ENCODE peak calls at places on chromosomes 4 and X, in four cellular contexts. T is D721Med, D is GM06990, Z is Calu3. C is an unnamed sample.

GRCh38 chrX:119552508-119552907 is 12.7 kb downstream of the STEEP1 start:
- DNase-seq in Z (peak; percentile 5), T (no peak), D (no peak), C (no peak)

GRCh38 chrX:82775426-82775825 is 732.7 kb upstream of the POU3F4 start:
- DNase-seq in D (no peak), Z (no peak), T (no peak), C (no peak)

GRCh38 chr4:1872918-1873269 is 1.7 kb downstream of the NSD2 start:
- DNase-seq in Z (no peak), D (peak; percentile 42), T (no peak), C (no peak)

GRCh38 chr4:39025552-39026085 is 6.6 kb downstream of the TMEM156 start:
- DNase-seq in D (no peak), T (no peak), Z (no peak), C (no peak)

GRCh38 chr4:40121515-40121914 is 64.9 kb downstream of the N4BP2 start:
- DNase-seq in D (no peak), T (no peak), Z (peak; percentile 19), C (no peak)

GRCh38 chr4:2085496-2085901 is 26.4 kb downstream of the NAT8L start:
- DNase-seq in D (no peak), T (no peak), Z (no peak), C (no peak)

GRCh38 chrX:153870791-153871360 is 15.1 kb downstream of the L1CAM start:
- DNase-seq in Z (no peak), T (no peak), D (no peak), C (no peak)

GRCh38 chr4:16684083-16684482 is 214.4 kb downstream of the LDB2 start:
- DNase-seq in T (no peak), Z (no peak), D (no peak), C (no peak)

GRCh38 chr4:82718067-82718935 is 80.3 kb downstream of the SCD5 start:
- DNase-seq in Z (no peak), T (no peak), D (no peak), C (no peak)

GRCh38 chr4:83709627-83710026 is 173.7 kb downstream of the GPAT3 start:
- DNase-seq in D (no peak), Z (no peak), T (no peak), C (no peak)

GRCh38 chr4:74794341-74794801 is at the start of gene BTC:
- DNase-seq in D (peak; percentile 9), T (no peak), Z (peak; percentile 79), C (no peak)

GRCh38 chr4:147707892-147708672 is 23.8 kb upstream of the ARHGAP10 start:
- DNase-seq in D (peak; percentile 34), T (no peak), Z (peak; percentile 41), C (no peak)

GRCh38 chr4:82899339-82899738 is 1.2 kb upstream of the THAP9 start:
- DNase-seq in Z (no peak), D (no peak), T (no peak), C (no peak)

GRCh38 chrX:53239474-53239873 is 14.5 kb upstream of the KDM5C start:
- DNase-seq in D (no peak), T (no peak), Z (no peak), C (no peak)

GRCh38 chr4:71697031-71697430 is 86.8 kb downstream of the GC start:
- DNase-seq in D (no peak), T (no peak), Z (no peak), C (no peak)

GRCh38 chr4:82797048-82797590 is 1.5 kb downstream of the SCD5 start:
- DNase-seq in T (no peak), Z (peak; percentile 10), D (no peak), C (no peak)

GRCh38 chr4:30653291-30653690 is 66.9 kb upstream of the PCDH7 start:
- DNase-seq in D (no peak), T (no peak), Z (no peak), C (no peak)

GRCh38 chr4:152961041-152961751 is 25.1 kb downstream of the FHDC1 start:
- DNase-seq in Z (no peak), D (no peak), T (no peak), C (no peak)

GRCh38 chr4:168877779-168878491 is 132.1 kb downstream of the CBR4 start:
- DNase-seq in T (peak; percentile 28), Z (peak; percentile 36), D (peak; percentile 25), C (peak; percentile 42)

GRCh38 chr4:10403633-10404445 is 53.4 kb downstream of the ZNF518B start:
- DNase-seq in T (no peak), D (no peak), Z (peak; percentile 17), C (no peak)

GRCh38 chr4:124111922-124112321 is 600.6 kb downstream of the ANKRD50 start:
- DNase-seq in T (no peak), Z (peak; percentile 13), D (no peak), C (no peak)

GRCh38 chr4:125482822-125483221 is 168.1 kb downstream of the FAT4 start:
- DNase-seq in D (no peak), Z (no peak), T (no peak), C (no peak)
- TF ChIP-seq CTCF in D (no peak), Z (no peak), T (no peak), C (no peak)

GRCh38 chr4:25177147-25177546 is 16.9 kb upstream of the SEPSECS start:
- DNase-seq in Z (no peak), D (no peak), T (no peak), C (no peak)

GRCh38 chr4:25182941-25183340 is 22.7 kb upstream of the SEPSECS start:
- DNase-seq in T (no peak), Z (no peak), D (no peak), C (no peak)

GRCh38 chr4:25178838-25179261 is 18.6 kb upstream of the SEPSECS start:
- DNase-seq in D (no peak), Z (no peak), T (no peak), C (no peak)

GRCh38 chr4:25184056-25184455 is 23.8 kb upstream of the SEPSECS start:
- DNase-seq in D (no peak), Z (no peak), T (no peak), C (no peak)

DNA sequence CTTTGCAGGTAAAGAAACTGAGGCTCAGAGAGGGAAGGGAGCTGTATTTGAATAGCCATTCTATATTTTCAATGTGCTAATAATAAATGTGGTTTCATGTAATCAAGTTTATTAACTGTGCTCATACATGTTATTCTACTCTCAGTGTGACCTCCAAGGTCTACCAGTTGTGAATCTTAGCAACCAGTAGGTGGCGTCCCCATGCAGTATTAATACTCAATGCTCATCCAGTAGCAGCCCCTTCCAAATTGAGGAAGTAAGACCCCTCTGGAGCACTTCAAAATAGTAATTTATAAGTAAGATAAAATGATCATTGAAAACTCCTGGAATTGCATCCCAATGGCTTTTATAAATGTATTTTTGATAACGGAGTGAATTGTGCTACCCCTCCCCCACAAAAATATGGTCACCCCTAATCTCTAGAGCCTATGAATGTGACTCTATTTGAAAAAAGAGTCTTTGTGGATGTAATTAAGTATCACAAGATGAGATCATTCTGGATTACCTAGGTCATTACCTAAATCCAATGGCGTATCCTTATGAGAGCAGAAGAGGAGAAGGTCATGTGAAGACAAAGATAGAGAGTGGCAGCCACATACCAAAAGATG is 20.4 kb upstream of the SEPSECS start:
- DNase-seq in T (no peak), Z (peak; percentile 14), D (no peak), C (no peak)
- TF ChIP-seq CTCF in T (peak; percentile 79), Z (peak; percentile 41), D (peak; percentile 72), C (peak; percentile 8)

DNA sequence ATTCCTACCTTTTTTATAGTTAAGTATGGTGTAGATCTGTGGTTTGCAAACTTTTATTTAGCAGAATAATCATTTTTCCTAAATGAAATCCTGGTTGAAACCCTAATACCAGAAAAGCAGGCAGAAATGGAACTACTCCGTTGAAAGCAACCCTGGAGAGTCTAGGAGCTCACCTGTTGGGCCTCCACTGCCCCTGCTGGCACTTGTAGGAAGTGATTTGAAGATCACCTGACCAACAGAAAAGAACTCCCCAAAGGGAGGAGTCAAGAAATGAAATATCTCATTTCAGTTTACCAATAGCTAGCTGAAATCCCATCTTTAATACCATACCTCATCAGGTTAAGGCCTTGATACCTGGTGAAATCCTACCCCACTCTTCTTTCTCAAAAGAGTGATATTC is 277.1 kb downstream of the KLHL13 start:
- DNase-seq in D (no peak), T (no peak), Z (no peak), C (no peak)
- TF ChIP-seq CTCF in D (peak; percentile 19), T (no peak), Z (no peak), C (no peak)

DNA sequence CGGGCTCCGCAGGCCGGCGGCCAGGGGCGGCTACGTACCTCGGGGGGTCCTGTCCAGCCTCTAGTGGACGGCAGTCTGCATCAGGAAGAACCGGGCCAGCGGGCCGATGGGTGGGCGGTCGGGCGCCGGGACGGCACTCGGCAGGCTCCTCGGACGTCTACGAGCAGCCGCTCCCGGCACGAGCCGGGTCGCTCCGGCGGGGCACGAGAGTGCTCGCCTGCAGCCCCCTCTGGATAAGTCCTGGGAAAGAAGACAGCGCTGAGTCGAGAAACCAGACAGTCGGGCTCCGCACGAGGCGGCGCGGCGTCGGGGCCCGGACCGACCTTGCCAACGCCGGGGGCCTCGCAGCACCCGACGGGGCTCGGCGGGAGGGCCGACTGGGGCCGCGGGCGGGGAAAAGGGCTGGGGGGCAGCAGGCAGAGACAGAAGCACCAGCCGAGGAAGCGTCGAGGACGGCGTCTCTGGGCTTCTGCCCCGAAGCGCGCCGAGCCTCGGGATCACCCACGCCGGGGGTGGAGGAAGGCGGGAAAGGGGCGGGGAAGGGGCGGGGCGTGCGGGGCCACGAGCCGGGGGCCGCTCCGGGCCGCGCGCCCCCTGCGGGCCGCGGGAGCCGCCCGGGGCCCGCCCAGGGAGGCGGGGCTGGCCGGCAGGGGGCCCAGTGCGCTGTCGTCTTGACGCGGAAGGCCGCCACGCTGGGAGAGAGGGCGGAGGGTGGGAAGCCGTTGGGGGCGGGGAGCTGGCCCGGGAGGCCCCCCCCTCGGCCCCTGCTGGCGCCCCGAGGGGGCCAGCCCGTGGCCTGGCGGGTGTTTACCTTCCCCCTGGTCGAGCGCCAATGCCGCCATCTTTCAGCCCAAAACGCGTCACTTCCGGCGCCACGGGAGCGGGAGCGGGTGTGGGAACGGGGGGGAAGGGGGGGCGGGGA is 1.9 kb downstream of the KLHL15 start:
- DNase-seq in D (peak; percentile 90), Z (peak; percentile 79), T (peak; percentile 17), C (peak; percentile 91)
- TF ChIP-seq CTCF in D (no peak), Z (no peak), T (peak; percentile 7), C (peak; percentile 38)

C was measured in mesothelial cell of epicardium.